ENCODE peak calls at places on chromosome 19, in five cellular contexts. Z, T, O, M and R are unnamed samples.
A peak's percentile ranks its signal among the peaks of the same experiment; 100 is the strongest.

GRCh38 chr19:33687761-33688656 is 66.3 kb downstream of the CHST8 start:
- DNase-seq in Z (no peak), T (no peak), O (no peak), M (peak; percentile 66), R (no peak)

GRCh38 chr19:33146209-33146608 is 14.3 kb downstream of the WDR88 start:
- DNase-seq in Z (no peak), T (no peak), O (no peak), M (no peak), R (no peak)

GRCh38 chr19:12628040-12629022 is 17.6 kb downstream of the ZNF791 start:
- DNase-seq in Z (no peak), T (no peak), O (no peak), M (no peak), R (no peak)

GRCh38 chr19:58279042-58279924 is 528 bp downstream of the ZNF8 start:
- DNase-seq in Z (peak; percentile 88), T (peak; percentile 51), O (peak; percentile 82), M (peak; percentile 91), R (peak; percentile 77)

GRCh38 chr19:13155472-13156284 is 5.5 kb downstream of the IER2 start:
- DNase-seq in Z (peak; percentile 91), T (peak; percentile 81), O (peak; percentile 86), M (peak; percentile 94), R (peak; percentile 92)

GRCh38 chr19:2607712-2608601 is 94.5 kb downstream of the GNG7 start:
- DNase-seq in Z (no peak), T (no peak), O (no peak), M (peak; percentile 75), R (no peak)

GRCh38 chr19:58196911-58197616 is 14.2 kb downstream of the ZNF274 start:
- DNase-seq in Z (no peak), T (peak; percentile 28), O (no peak), M (no peak), R (no peak)

GRCh38 chr19:8321760-8322637 is 703 bp downstream of the RPS28 start:
- DNase-seq in Z (no peak), T (no peak), O (no peak), M (no peak), R (no peak)

GRCh38 chr19:52957591-52957990 is 5.1 kb downstream of the ZNF816 start:
- DNase-seq in Z (no peak), T (no peak), O (no peak), M (no peak), R (no peak)

GRCh38 chr19:49020931-49021895 is 2.9 kb downstream of the CGB3 start:
- DNase-seq in Z (no peak), T (peak; percentile 26), O (no peak), M (no peak), R (no peak)

GRCh38 chr19:47813304-47813994 is 8.3 kb upstream of the CRX start:
- DNase-seq in Z (peak; percentile 69), T (peak; percentile 69), O (peak; percentile 77), M (peak; percentile 93), R (peak; percentile 94)

GRCh38 chr19:44611812-44612295 is 1.5 kb upstream of the IGSF23 start:
- DNase-seq in Z (no peak), T (no peak), O (no peak), M (no peak), R (no peak)

GRCh38 chr19:3041756-3042517 is 12.9 kb upstream of the TLE2 start:
- DNase-seq in Z (no peak), T (no peak), O (no peak), M (no peak), R (no peak)

DNA sequence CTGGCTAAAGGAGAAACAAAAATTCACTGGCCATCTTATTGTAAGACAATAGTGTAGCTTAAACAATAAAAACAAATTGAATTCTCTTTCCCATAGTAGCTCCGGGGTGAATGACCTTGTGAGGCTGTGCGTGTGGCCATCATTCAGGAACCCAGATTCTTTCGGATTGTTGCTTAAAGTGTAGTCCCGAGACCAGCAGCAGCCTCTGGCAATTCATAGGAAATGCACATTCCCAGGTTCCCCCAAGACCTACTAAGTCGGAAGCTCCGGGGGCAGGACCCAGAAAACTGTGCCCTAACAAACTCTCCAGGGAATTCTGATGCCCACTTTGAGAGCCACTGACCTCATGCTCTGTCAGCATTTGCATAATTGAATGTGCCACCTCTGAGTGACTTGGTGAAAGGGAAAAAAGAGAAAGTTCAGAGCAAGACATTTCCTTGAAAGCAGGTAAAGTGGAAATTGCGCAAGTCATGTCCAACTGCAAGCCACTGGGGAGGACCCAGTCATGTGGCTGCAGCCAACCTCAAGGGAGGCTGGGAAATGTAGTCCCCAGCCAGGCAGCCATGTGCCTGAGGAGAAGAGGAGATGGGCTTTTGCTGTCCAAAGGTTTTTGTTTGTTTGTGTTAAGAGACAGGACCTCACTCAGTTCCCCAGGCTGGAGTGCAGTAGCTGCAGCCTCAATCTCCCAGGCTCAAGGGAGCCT is 50.7 kb upstream of the PNMA8B start:
- DNase-seq in Z (no peak), T (peak; percentile 28), O (no peak), M (no peak), R (peak; percentile 40)
- H3K4me3 ChIP-seq in Z (peak overlapping the region; percentile 19), T (no peak overlapping the region), O (peak overlapping the region; percentile 32), M (no peak overlapping the region), R (no peak overlapping the region)

GRCh38 chr19:56360841-56361240 is 32.5 kb downstream of the ZNF582 start:
- DNase-seq in Z (no peak), T (no peak), O (no peak), M (no peak), R (no peak)

GRCh38 chr19:56355517-56355916 is 37.8 kb downstream of the ZNF582 start:
- DNase-seq in Z (no peak), T (no peak), O (no peak), M (no peak), R (no peak)

GRCh38 chr19:56351208-56351607 is 36.6 kb upstream of the ZSCAN5A start:
- DNase-seq in Z (no peak), T (no peak), O (no peak), M (no peak), R (no peak)

GRCh38 chr19:56356944-56357343 is 36.4 kb downstream of the ZNF582 start:
- DNase-seq in Z (no peak), T (no peak), O (no peak), M (no peak), R (no peak)
- H3K36me3 ChIP-seq in Z (peaks cover 17% of the 10 kb centered on the region), T (no peaks in the 10 kb centered on the region), O (no peaks in the 10 kb centered on the region), M (no peaks in the 10 kb centered on the region), R (no peaks in the 10 kb centered on the region)

GRCh38 chr19:6091771-6092291 is 18.5 kb downstream of the RFX2 start:
- DNase-seq in Z (no peak), T (no peak), O (no peak), M (no peak), R (no peak)

GRCh38 chr19:6087074-6087506 is 23.2 kb downstream of the RFX2 start:
- DNase-seq in Z (no peak), T (no peak), O (no peak), M (no peak), R (no peak)

GRCh38 chr19:6086081-6086858 is 24.0 kb downstream of the RFX2 start:
- DNase-seq in Z (no peak), T (peak; percentile 76), O (no peak), M (no peak), R (no peak)

GRCh38 chr19:6090634-6091033 is 19.7 kb downstream of the RFX2 start:
- DNase-seq in Z (no peak), T (no peak), O (no peak), M (no peak), R (no peak)

GRCh38 chr19:6088677-6089063 is 21.6 kb downstream of the RFX2 start:
- DNase-seq in Z (no peak), T (peak; percentile 80), O (no peak), M (no peak), R (no peak)
- H3K27ac ChIP-seq in Z (no peak overlapping the region), T (peak overlapping the region; percentile 84), O (no peak overlapping the region), M (no peak overlapping the region), R (no peak overlapping the region)

GRCh38 chr19:42079276-42079669 is 3.3 kb downstream of the ZNF574 start:
- DNase-seq in Z (no peak), T (no peak), O (no peak), M (no peak), R (no peak)
- H3K4me3 ChIP-seq in Z (no peak overlapping the region), T (no peak overlapping the region), O (no peak overlapping the region), M (no peak overlapping the region), R (no peak overlapping the region)

GRCh38 chr19:40331052-40331451 is 17.1 kb downstream of the C19orf47 start:
- DNase-seq in Z (no peak), T (no peak), O (no peak), M (no peak), R (no peak)
- H3K36me3 ChIP-seq in Z (peaks cover 98% of the 10 kb centered on the region), T (peaks cover 3% of the 10 kb centered on the region), O (peaks cover 64% of the 10 kb centered on the region), M (peaks cover 5% of the 10 kb centered on the region), R (peaks cover 90% of the 10 kb centered on the region)

DNA sequence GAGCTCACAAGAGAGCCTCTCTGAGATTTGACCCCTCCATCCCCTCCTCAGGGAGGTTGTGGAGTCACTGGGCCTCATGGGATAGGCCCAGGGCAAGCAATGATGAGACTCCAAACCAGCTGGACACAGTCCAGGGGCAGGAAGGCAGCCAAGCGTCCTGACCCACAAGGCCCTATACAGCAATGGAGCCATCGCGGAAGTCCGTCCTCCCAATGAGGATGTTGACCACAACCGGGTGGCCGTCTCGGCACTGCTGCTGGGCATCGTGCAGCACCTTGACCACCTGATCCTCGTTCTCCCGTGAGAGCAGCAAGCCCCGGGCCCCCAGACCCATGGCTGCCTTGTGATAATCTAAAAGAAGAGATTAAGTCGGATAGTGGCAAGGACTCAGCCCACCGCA is 7.9 kb downstream of the SYDE1 start:
- DNase-seq in Z (peak; percentile 87), T (no peak), O (peak; percentile 91), M (peak; percentile 90), R (no peak)
- H3K27ac ChIP-seq in Z (peak overlapping the region; percentile 55), T (no peak overlapping the region), O (peak overlapping the region; percentile 59), M (no peak overlapping the region), R (no peak overlapping the region)

GRCh38 chr19:40365010-40365409 is 16.5 kb downstream of the PLD3 start:
- DNase-seq in Z (no peak), T (no peak), O (no peak), M (no peak), R (no peak)
- H3K4me3 ChIP-seq in Z (no peak overlapping the region), T (peak overlapping the region; percentile 74), O (no peak overlapping the region), M (no peak overlapping the region), R (peak overlapping the region; percentile 52)